ENCODE peak calls at places on chromosomes 6 and 20, in eight cellular contexts. B is activated B cell treated with CpG ODN at 0.5 μM for 24 hours, E is progenitor cell of endocrine pancreas, W is upper lobe of right lung, H is epithelial cell of esophagus, K is CD14-positive monocyte, R is osteocyte, P is prostate gland. V is an unnamed sample.

GRCh38 chr6:121639041-121639440 is 203.6 kb downstream of the GJA1 start:
- DNase-seq in B (no peak), E (no peak), W (no peak), H (no peak), K (no peak), R (no peak), P (no peak), V (no peak)

GRCh38 chr6:130324657-130325056 is 41.2 kb upstream of the TMEM200A start:
- DNase-seq in B (no peak), E (no peak), W (no peak), H (peak; percentile 29), K (no peak), R (no peak), P (no peak), V (no peak)

GRCh38 chr6:84432616-84433015 is 205.2 kb upstream of the CEP162 start:
- DNase-seq in B (no peak), E (no peak), W (no peak), H (peak; percentile 58), K (no peak), R (no peak), P (no peak), V (no peak)

GRCh38 chr6:170085475-170086401 is 205.1 kb downstream of the DLL1 start:
- DNase-seq in B (peak; percentile 14), E (no peak), W (peak; percentile 49), H (no peak), K (no peak), R (no peak), P (no peak), V (no peak)

GRCh38 chr20:33276303-33277113 is 6.5 kb upstream of the BPIFB1 start:
- DNase-seq in B (no peak), E (no peak), W (no peak), H (no peak), K (no peak), R (no peak), P (no peak), V (no peak)

GRCh38 chr6:108738684-108739406 is 109.4 kb upstream of the ARMC2 start:
- DNase-seq in B (no peak), E (no peak), W (no peak), H (no peak), K (no peak), R (no peak), P (no peak), V (no peak)

GRCh38 chr6:21710908-21711627 is 117.5 kb downstream of the SOX4 start:
- DNase-seq in B (no peak), E (no peak), W (no peak), H (no peak), K (no peak), R (no peak), P (no peak), V (no peak)

GRCh38 chr6:110296151-110297028 is 61.8 kb downstream of the METTL24 start:
- DNase-seq in B (no peak), E (no peak), W (no peak), H (no peak), K (no peak), R (no peak), P (no peak), V (no peak)

GRCh38 chr6:157987788-157988699 is 6.4 kb downstream of the SYNJ2 start:
- DNase-seq in B (no peak), E (no peak), W (no peak), H (no peak), K (peak; percentile 41), R (no peak), P (no peak), V (no peak)

GRCh38 chr6:155315516-155315871 is 1.2 kb upstream of the TFB1M start:
- DNase-seq in B (no peak), E (no peak), W (no peak), H (peak; percentile 26), K (no peak), R (no peak), P (no peak), V (no peak)

GRCh38 chr20:1389703-1390385 is 3.0 kb downstream of the FKBP1A start:
- DNase-seq in B (no peak), E (no peak), W (no peak), H (peak; percentile 74), K (no peak), R (peak; percentile 34), P (no peak), V (no peak)

GRCh38 chr20:51542894-51543788 is 622 bp upstream of the NFATC2 start:
- DNase-seq in B (no peak), E (no peak), W (no peak), H (no peak), K (no peak), R (no peak), P (no peak), V (no peak)

GRCh38 chr6:41039060-41039998 is at the start of gene UNC5CL:
- DNase-seq in B (no peak), E (no peak), W (peak; percentile 84), H (peak; percentile 72), K (no peak), R (no peak), P (peak; percentile 29), V (no peak)

GRCh38 chr6:159084493-159085091 is 39.8 kb upstream of the TAGAP start:
- DNase-seq in B (no peak), E (no peak), W (no peak), H (peak; percentile 74), K (no peak), R (no peak), P (no peak), V (no peak)

GRCh38 chr20:48813446-48813747 is 14.4 kb downstream of the PREX1 start:
- DNase-seq in B (no peak), E (no peak), W (no peak), H (no peak), K (no peak), R (no peak), P (no peak), V (no peak)

GRCh38 chr6:87319271-87319987 is 3.0 kb upstream of the SMIM8 start:
- DNase-seq in B (no peak), E (no peak), W (no peak), H (no peak), K (no peak), R (no peak), P (no peak), V (no peak)

GRCh38 chr6:31179896-31180295 is 9.4 kb upstream of the POU5F1 start:
- DNase-seq in B (no peak), E (no peak), W (no peak), H (no peak), K (no peak), R (no peak), P (no peak), V (no peak)

GRCh38 chr6:57324538-57324937 is 7.1 kb downstream of the PRIM2 start:
- DNase-seq in B (no peak), E (no peak), W (no peak), H (peak; percentile 17), K (no peak), R (no peak), P (no peak), V (no peak)

GRCh38 chr6:165819394-165819793 is 156.4 kb upstream of the PDE10A start:
- DNase-seq in B (no peak), E (no peak), W (no peak), H (no peak), K (no peak), R (peak; percentile 78), P (no peak), V (no peak)

GRCh38 chr6:27161946-27162603 is 85.4 kb upstream of the PRSS16 start:
- DNase-seq in B (no peak), E (no peak), W (no peak), H (peak; percentile 78), K (no peak), R (no peak), P (no peak), V (no peak)

GRCh38 chr6:107153061-107153460 is 37.7 kb upstream of the BEND3 start:
- DNase-seq in B (no peak), E (no peak), W (no peak), H (no peak), K (no peak), R (no peak), P (no peak), V (no peak)

DNA sequence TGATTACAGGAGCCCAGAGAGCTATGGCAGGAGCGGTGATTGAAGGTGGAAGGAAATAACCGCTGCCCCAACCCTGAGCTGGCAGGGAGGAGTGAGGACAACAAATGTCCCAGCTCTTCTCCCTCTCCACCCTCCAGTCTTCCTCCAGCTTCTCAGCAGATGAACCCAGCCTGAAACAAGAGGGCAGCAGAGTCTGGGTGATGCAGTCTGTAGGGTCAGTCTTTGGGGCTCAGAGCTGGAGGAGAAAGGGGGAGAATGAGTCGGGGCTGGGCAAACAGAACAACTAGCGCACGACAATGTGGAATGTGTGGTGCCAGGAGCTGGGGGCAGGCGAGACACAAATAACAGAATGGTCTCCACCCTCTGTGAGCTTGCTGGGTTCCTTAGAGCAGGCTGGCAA is 4.5 kb upstream of the GUCA1A start:
- DNase-seq in B (no peak), E (no peak), W (no peak), H (no peak), K (no peak), R (no peak), P (no peak), V (no peak)
- TF ChIP-seq CTCF in B (no peak), E (no peak), W (no peak), H (no peak), K (no peak), R (no peak), P (no peak), V (no peak)

DNA sequence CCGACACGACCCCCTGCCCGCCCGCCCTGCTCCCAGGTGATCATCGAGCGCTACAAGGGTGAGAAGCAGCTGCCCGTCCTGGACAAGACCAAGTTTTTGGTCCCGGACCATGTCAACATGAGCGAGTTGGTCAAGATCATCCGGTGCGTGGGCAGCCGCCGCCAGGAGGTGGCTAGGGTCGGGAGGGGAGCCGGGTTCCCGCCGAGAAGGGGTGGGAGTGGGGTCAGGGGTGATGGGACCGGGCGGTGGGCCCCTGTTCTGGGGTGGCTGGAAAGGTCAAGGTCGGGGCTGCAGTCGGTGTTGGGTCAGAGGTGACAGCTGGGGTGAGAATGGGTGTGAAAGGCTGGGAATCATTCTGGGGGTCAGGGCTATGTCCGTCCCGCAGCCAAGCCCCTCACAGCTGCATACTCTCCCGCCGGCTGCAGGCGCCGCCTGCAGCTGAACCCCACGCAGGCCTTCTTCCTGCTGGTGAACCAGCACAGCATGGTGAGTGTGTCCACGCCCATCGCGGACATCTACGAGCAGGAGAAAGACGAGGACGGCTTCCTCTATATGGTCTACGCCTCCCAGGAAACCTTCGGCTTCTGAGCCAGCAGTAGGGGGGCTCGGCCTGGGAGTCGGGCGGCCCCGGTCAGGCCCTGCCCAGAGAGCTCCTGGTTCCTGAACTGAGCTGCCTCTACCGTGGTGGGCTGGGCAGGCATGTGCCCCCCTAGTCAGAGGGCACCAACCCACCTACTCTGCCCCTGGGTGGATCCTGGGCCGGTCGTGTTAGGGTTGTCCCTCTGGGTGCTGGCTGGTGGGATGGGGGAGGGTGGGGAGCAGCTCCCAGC is 1.0 kb downstream of the MAP1LC3A start:
- DNase-seq in B (no peak), E (no peak), W (no peak), H (no peak), K (no peak), R (no peak), P (no peak), V (no peak)
- TF ChIP-seq CTCF in B (no peak), E (no peak), W (no peak), H (no peak), K (no peak), R (no peak), P (no peak), V (no peak)

GRCh38 chr20:22374678-22375590 is 209.4 kb downstream of the FOXA2 start:
- DNase-seq in B (no peak), E (no peak), W (no peak), H (peak; percentile 76), K (no peak), R (no peak), P (no peak), V (no peak)
- TF ChIP-seq CTCF in B (no peak), E (no peak), W (no peak), H (no peak), K (no peak), R (no peak), P (no peak), V (no peak)

GRCh38 chr6:73675466-73676098 is 20.4 kb upstream of the CD109 start:
- DNase-seq in B (peak; percentile 20), E (peak; percentile 72), W (no peak), H (peak; percentile 71), K (peak; percentile 83), R (peak; percentile 91), P (peak; percentile 80), V (no peak)
- TF ChIP-seq CTCF in B (peak; percentile 83), E (peak; percentile 92), W (peak; percentile 89), H (peak; percentile 93), K (peak; percentile 89), R (peak; percentile 93), P (peak; percentile 80), V (peak; percentile 93)

V was measured in D721Med.